ENCODE peak calls at places on chromosomes 12 and 14, in eight cellular contexts. O, L, G, T, Q, V, E and C are unnamed samples.

GRCh38 chr14:87066221-87066817 is 926.7 kb downstream of the GALC start:
- DNase-seq in O (no peak), L (peak), G (no peak), T (no peak), Q (no peak), V (no peak), E (no peak), C (no peak)

GRCh38 chr12:88650715-88651114 is 70.4 kb upstream of the KITLG start:
- DNase-seq in O (no peak), L (no peak), G (no peak), T (no peak), Q (no peak), V (no peak), E (no peak), C (no peak)

GRCh38 chr14:90489916-90490726 is 93.3 kb downstream of the CALM1 start:
- DNase-seq in O (no peak), L (peak), G (no peak), T (no peak), Q (no peak), V (no peak), E (no peak), C (no peak)

GRCh38 chr12:102992297-102992696 is 34.8 kb downstream of the ASCL1 start:
- DNase-seq in O (no peak), L (peak), G (no peak), T (no peak), Q (no peak), V (no peak), E (no peak), C (no peak)

GRCh38 chr14:103697196-103697595 is 18.1 kb downstream of the XRCC3 start:
- DNase-seq in O (no peak), L (no peak), G (no peak), T (no peak), Q (no peak), V (no peak), E (peak), C (no peak)

GRCh38 chr14:20652996-20653975 is 11.8 kb upstream of the OR6S1 start:
- DNase-seq in O (peak), L (peak), G (no peak), T (no peak), Q (peak), V (peak), E (peak), C (peak)

GRCh38 chr14:90140298-90140955 is 78.6 kb downstream of the KCNK13 start:
- DNase-seq in O (no peak), L (peak), G (no peak), T (no peak), Q (no peak), V (no peak), E (no peak), C (no peak)

GRCh38 chr12:104285740-104286537 is 17.6 kb upstream of the EID3 start:
- DNase-seq in O (no peak), L (no peak), G (no peak), T (no peak), Q (no peak), V (no peak), E (no peak), C (peak)

GRCh38 chr14:68627868-68628604 is 164.8 kb downstream of the ZFP36L1 start:
- DNase-seq in O (peak), L (no peak), G (peak), T (peak), Q (peak), V (peak), E (no peak), C (peak)

GRCh38 chr14:63533474-63533873 is 9.7 kb downstream of the PPP2R5E start:
- DNase-seq in O (no peak), L (no peak), G (no peak), T (no peak), Q (no peak), V (no peak), E (no peak), C (no peak)

GRCh38 chr12:107126688-107127481 is 33.5 kb upstream of the CRY1 start:
- DNase-seq in O (no peak), L (peak), G (no peak), T (no peak), Q (no peak), V (no peak), E (no peak), C (no peak)

GRCh38 chr12:118983147-118983824 is 1.9 kb downstream of the SRRM4 start:
- DNase-seq in O (no peak), L (peak), G (no peak), T (no peak), Q (no peak), V (no peak), E (no peak), C (no peak)

GRCh38 chr14:60753264-60754126 is 18.9 kb downstream of the MNAT1 start:
- DNase-seq in O (no peak), L (no peak), G (peak), T (peak), Q (peak), V (no peak), E (no peak), C (peak)

GRCh38 chr12:78181544-78182162 is 351.0 kb downstream of the NAV3 start:
- DNase-seq in O (no peak), L (peak), G (no peak), T (peak), Q (no peak), V (no peak), E (no peak), C (no peak)

GRCh38 chr12:104569348-104570173 is 112.8 kb downstream of the CHST11 start:
- DNase-seq in O (no peak), L (no peak), G (peak), T (peak), Q (peak), V (no peak), E (no peak), C (no peak)

GRCh38 chr12:39619316-39619659 is 315 bp downstream of the ABCD2 start:
- DNase-seq in O (no peak), L (peak), G (no peak), T (no peak), Q (peak), V (no peak), E (no peak), C (no peak)

GRCh38 chr12:113818833-113819232 is 147.3 kb downstream of the RBM19 start:
- DNase-seq in O (peak), L (peak), G (no peak), T (no peak), Q (no peak), V (no peak), E (no peak), C (no peak)

GRCh38 chr12:131493068-131493826 is 217.6 kb upstream of the SFSWAP start:
- DNase-seq in O (no peak), L (no peak), G (no peak), T (no peak), Q (no peak), V (no peak), E (no peak), C (no peak)

GRCh38 chr12:89707992-89708792 is 446 bp downstream of the ATP2B1 start:
- DNase-seq in O (peak), L (peak), G (peak), T (peak), Q (peak), V (peak), E (peak), C (peak)

GRCh38 chr14:92586001-92586947 is 72.7 kb downstream of the RIN3 start:
- DNase-seq in O (no peak), L (no peak), G (no peak), T (peak), Q (peak), V (no peak), E (no peak), C (no peak)

GRCh38 chr12:58920102-58920955 is at the start of gene LRIG3:
- DNase-seq in O (peak), L (peak), G (no peak), T (peak), Q (no peak), V (no peak), E (peak), C (peak)

GRCh38 chr12:109624467-109624866 is 50.9 kb downstream of the MVK start:
- DNase-seq in O (no peak), L (no peak), G (no peak), T (no peak), Q (no peak), V (no peak), E (no peak), C (no peak)

GRCh38 chr12:84791444-84791843 is 121.2 kb downstream of the SLC6A15 start:
- DNase-seq in O (no peak), L (no peak), G (no peak), T (no peak), Q (no peak), V (no peak), E (no peak), C (no peak)

GRCh38 chr12:104426926-104427546 is 29.7 kb upstream of the CHST11 start:
- DNase-seq in O (no peak), L (peak), G (no peak), T (no peak), Q (no peak), V (no peak), E (no peak), C (no peak)

GRCh38 chr12:67070307-67070600 is 198.9 kb upstream of the CAND1 start:
- DNase-seq in O (no peak), L (no peak), G (no peak), T (no peak), Q (no peak), V (no peak), E (no peak), C (no peak)

GRCh38 chr12:132593938-132594358 is 16.4 kb downstream of the LRCOL1 start:
- DNase-seq in O (peak), L (peak), G (no peak), T (peak), Q (no peak), V (no peak), E (peak), C (peak)

GRCh38 chr12:1822699-1823098 is 2.3 kb downstream of the LRTM2 start:
- DNase-seq in O (no peak), L (no peak), G (no peak), T (no peak), Q (no peak), V (no peak), E (no peak), C (no peak)

GRCh38 chr14:90331497-90332270 is at the start of gene NRDE2:
- DNase-seq in O (peak), L (peak), G (peak), T (peak), Q (peak), V (peak), E (peak), C (peak)

GRCh38 chr12:56257491-56258067 is 605 bp downstream of the ANKRD52 start:
- DNase-seq in O (peak), L (peak), G (no peak), T (no peak), Q (no peak), V (no peak), E (no peak), C (no peak)

GRCh38 chr12:49174218-49174617 is 14.7 kb downstream of the TUBA1A start:
- DNase-seq in O (no peak), L (no peak), G (no peak), T (no peak), Q (no peak), V (no peak), E (no peak), C (no peak)

GRCh38 chr14:47044841-47045240 is 393.3 kb upstream of the RPL10L start:
- DNase-seq in O (peak), L (peak), G (no peak), T (no peak), Q (no peak), V (no peak), E (no peak), C (no peak)

GRCh38 chr12:96456265-96456974 is 33.0 kb upstream of the CFAP54 start:
- DNase-seq in O (no peak), L (no peak), G (no peak), T (no peak), Q (no peak), V (no peak), E (no peak), C (no peak)